ENCODE peak calls at places on chromosome 6, in ten cellular contexts. R, F, O, V, P, Q, J, G, D and E are unnamed samples.

GRCh38 chr6:26205161-26205624 is 118.0 kb downstream of the HFE start:
- DNase-seq in R (peak; percentile 90), F (peak; percentile 95), O (no peak), V (peak; percentile 78), P (peak; percentile 86), Q (peak; percentile 92), J (peak; percentile 87), G (peak; percentile 89), D (peak; percentile 91), E (peak; percentile 71)

GRCh38 chr6:34919651-34920050 is 30.6 kb downstream of the ANKS1A start:
- DNase-seq in R (peak; percentile 36), F (no peak), O (no peak), V (no peak), P (no peak), Q (no peak), J (no peak), G (no peak), D (peak; percentile 38), E (no peak)

GRCh38 chr6:168016176-168016620 is 18.7 kb downstream of the KIF25 start:
- DNase-seq in R (no peak), F (no peak), O (no peak), V (no peak), P (no peak), Q (no peak), J (no peak), G (no peak), D (no peak), E (no peak)

GRCh38 chr6:40022867-40023266 is 88.6 kb upstream of the MOCS1 start:
- DNase-seq in R (no peak), F (no peak), O (no peak), V (no peak), P (no peak), Q (no peak), J (no peak), G (no peak), D (no peak), E (peak; percentile 9)

GRCh38 chr6:136035378-136036070 is 184.0 kb downstream of the PDE7B start:
- DNase-seq in R (peak; percentile 56), F (no peak), O (no peak), V (no peak), P (no peak), Q (no peak), J (no peak), G (no peak), D (peak; percentile 72), E (peak; percentile 5)

GRCh38 chr6:41000248-41000647 is 38.8 kb downstream of the UNC5CL start:
- DNase-seq in R (no peak), F (no peak), O (no peak), V (no peak), P (no peak), Q (no peak), J (no peak), G (no peak), D (no peak), E (no peak)

GRCh38 chr6:25882066-25882496 is 8.0 kb upstream of the SLC17A3 start:
- DNase-seq in R (no peak), F (no peak), O (no peak), V (no peak), P (peak; percentile 56), Q (no peak), J (peak; percentile 30), G (peak; percentile 51), D (no peak), E (peak; percentile 70)

GRCh38 chr6:99589290-99589672 is 17.4 kb upstream of the PRDM13 start:
- DNase-seq in R (peak; percentile 16), F (peak; percentile 59), O (no peak), V (no peak), P (no peak), Q (no peak), J (no peak), G (peak; percentile 64), D (no peak), E (no peak)

GRCh38 chr6:28357036-28357435 is 7.3 kb downstream of the ZKSCAN3 start:
- DNase-seq in R (peak; percentile 46), F (no peak), O (no peak), V (no peak), P (no peak), Q (peak; percentile 56), J (peak; percentile 28), G (no peak), D (peak; percentile 61), E (no peak)

GRCh38 chr6:5936140-5936539 is 70.6 kb downstream of the NRN1 start:
- DNase-seq in R (peak; percentile 80), F (no peak), O (no peak), V (no peak), P (no peak), Q (no peak), J (no peak), G (no peak), D (no peak), E (no peak)

GRCh38 chr6:113364781-113365545 is 492.2 kb upstream of the MARCKS start:
- DNase-seq in R (peak; percentile 82), F (no peak), O (no peak), V (no peak), P (no peak), Q (no peak), J (no peak), G (no peak), D (peak; percentile 62), E (peak; percentile 82)

GRCh38 chr6:25174678-25175077 is 104.5 kb upstream of the CARMIL1 start:
- DNase-seq in R (no peak), F (no peak), O (no peak), V (no peak), P (no peak), Q (no peak), J (no peak), G (no peak), D (no peak), E (no peak)

GRCh38 chr6:149924206-149924932 is 1.4 kb upstream of the RAET1G start:
- DNase-seq in R (no peak), F (no peak), O (peak; percentile 49), V (peak; percentile 12), P (no peak), Q (no peak), J (no peak), G (no peak), D (no peak), E (no peak)

GRCh38 chr6:21780144-21780543 is 186.6 kb downstream of the SOX4 start:
- DNase-seq in R (no peak), F (no peak), O (no peak), V (no peak), P (no peak), Q (no peak), J (no peak), G (no peak), D (peak; percentile 40), E (no peak)

GRCh38 chr6:87668006-87668405 is 34.0 kb downstream of the AKIRIN2 start:
- DNase-seq in R (no peak), F (no peak), O (no peak), V (no peak), P (no peak), Q (no peak), J (no peak), G (no peak), D (no peak), E (no peak)

GRCh38 chr6:87671555-87672029 is 30.4 kb downstream of the AKIRIN2 start:
- DNase-seq in R (no peak), F (no peak), O (no peak), V (peak; percentile 60), P (no peak), Q (no peak), J (peak; percentile 51), G (no peak), D (no peak), E (no peak)

GRCh38 chr6:87670707-87671106 is 31.3 kb downstream of the AKIRIN2 start:
- DNase-seq in R (no peak), F (no peak), O (no peak), V (no peak), P (no peak), Q (no peak), J (no peak), G (no peak), D (no peak), E (no peak)

GRCh38 chr6:87667032-87667431 is 35.0 kb downstream of the AKIRIN2 start:
- DNase-seq in R (no peak), F (no peak), O (no peak), V (no peak), P (no peak), Q (no peak), J (no peak), G (no peak), D (no peak), E (no peak)

DNA sequence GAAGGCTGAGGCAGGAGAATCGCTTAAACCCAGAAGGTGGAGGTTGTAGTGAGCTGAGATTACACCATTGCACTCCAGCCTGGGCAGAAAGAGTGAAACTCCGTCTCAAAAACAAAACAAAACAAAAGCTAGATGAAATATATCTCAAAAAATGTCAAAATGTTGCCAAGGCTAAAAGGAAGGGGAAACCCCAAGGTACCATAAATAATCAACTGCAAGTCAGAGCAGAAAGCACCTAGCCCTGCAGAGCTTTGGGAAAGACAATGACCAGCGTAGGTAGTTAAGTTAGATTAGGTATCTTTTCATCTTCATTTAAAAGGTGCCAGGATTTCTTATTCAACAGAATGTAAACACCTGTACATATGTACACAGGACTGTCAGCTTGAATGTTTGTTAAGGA is 33.0 kb downstream of the AKIRIN2 start:
- DNase-seq in R (no peak), F (no peak), O (no peak), V (no peak), P (no peak), Q (no peak), J (no peak), G (no peak), D (no peak), E (no peak)
- H3K36me3 ChIP-seq in R (peaks cover 2% of the 10 kb centered on the region), F (peaks cover 62% of the 10 kb centered on the region), O (peaks cover 11% of the 10 kb centered on the region), V (peaks cover 2% of the 10 kb centered on the region), P (peaks cover 2% of the 10 kb centered on the region), Q (peaks cover 85% of the 10 kb centered on the region), J (no peaks in the 10 kb centered on the region), G (peaks cover 18% of the 10 kb centered on the region), D (peaks cover 22% of the 10 kb centered on the region), E (peaks cover 11% of the 10 kb centered on the region)

GRCh38 chr6:7897461-7898192 is 13.0 kb downstream of the TXNDC5 start:
- DNase-seq in R (no peak), F (peak; percentile 15), O (no peak), V (no peak), P (no peak), Q (peak; percentile 66), J (no peak), G (no peak), D (no peak), E (no peak)
- H3K36me3 ChIP-seq in R (peaks cover 28% of the 10 kb centered on the region), F (peaks cover 96% of the 10 kb centered on the region), O (peaks cover 91% of the 10 kb centered on the region), V (no peaks in the 10 kb centered on the region), P (peaks cover 18% of the 10 kb centered on the region), Q (peaks cover 100% of the 10 kb centered on the region), J (no peaks in the 10 kb centered on the region), G (peaks cover 8% of the 10 kb centered on the region), D (peaks cover 68% of the 10 kb centered on the region), E (peaks cover 82% of the 10 kb centered on the region)

DNA sequence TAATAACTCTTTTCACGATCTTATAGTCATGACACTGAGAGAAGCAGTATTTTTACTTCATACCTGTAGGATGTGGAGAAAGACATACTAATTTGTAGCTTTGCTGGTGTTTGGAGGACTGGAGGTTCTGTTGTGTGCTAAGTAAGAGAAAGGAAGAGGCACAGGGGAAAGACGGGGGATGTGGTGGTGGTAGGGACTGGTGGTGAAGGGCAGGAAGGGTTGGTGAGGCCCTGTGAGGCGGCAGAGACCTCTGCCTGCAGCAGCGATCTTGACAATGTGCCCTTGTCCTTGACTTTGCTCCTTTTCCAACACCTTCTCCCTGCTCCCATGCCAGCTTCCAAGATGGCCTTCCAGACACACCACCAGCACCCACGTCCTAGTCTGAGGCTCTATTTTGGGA is 32.6 kb upstream of the MPC1 start:
- DNase-seq in R (no peak), F (no peak), O (no peak), V (no peak), P (peak; percentile 48), Q (no peak), J (no peak), G (no peak), D (no peak), E (no peak)
- H3K36me3 ChIP-seq in R (peaks cover 19% of the 10 kb centered on the region), F (peaks cover 59% of the 10 kb centered on the region), O (peaks cover 61% of the 10 kb centered on the region), V (no peaks in the 10 kb centered on the region), P (no peaks in the 10 kb centered on the region), Q (no peaks in the 10 kb centered on the region), J (no peaks in the 10 kb centered on the region), G (no peaks in the 10 kb centered on the region), D (peaks cover 71% of the 10 kb centered on the region), E (peaks cover 24% of the 10 kb centered on the region)

GRCh38 chr6:151027936-151028838 is 162.7 kb downstream of the MTHFD1L start:
- DNase-seq in R (no peak), F (no peak), O (peak; percentile 72), V (no peak), P (no peak), Q (no peak), J (no peak), G (no peak), D (no peak), E (no peak)
- H3K36me3 ChIP-seq in R (peaks cover 2% of the 10 kb centered on the region), F (no peaks in the 10 kb centered on the region), O (no peaks in the 10 kb centered on the region), V (no peaks in the 10 kb centered on the region), P (peaks cover 2% of the 10 kb centered on the region), Q (peaks cover 83% of the 10 kb centered on the region), J (no peaks in the 10 kb centered on the region), G (no peaks in the 10 kb centered on the region), D (peaks cover 41% of the 10 kb centered on the region), E (peaks cover 4% of the 10 kb centered on the region)